ENCODE peak calls at places on chromosome 6, in eight cellular contexts. M is Peyer's patch, A is lung, U is mammary epithelial cell, C is GM23338, T is heart left ventricle, H is upper lobe of right lung, F is sigmoid colon. G is an unnamed sample. For H3K4me1, the result is how much of the 10 kb centered on the place peaks cover.

GRCh38 chr6:39026175-39026574 is 22.4 kb upstream of the GLP1R start:
- DNase-seq in M (no peak), A (no peak), U (no peak), C (no peak), T (no peak), H (no peak), F (no peak), G (no peak)

GRCh38 chr6:77292564-77293546 is 170.4 kb downstream of the HTR1B start:
- DNase-seq in M (no peak), A (no peak), U (peak), C (no peak), T (no peak), H (no peak), F (no peak), G (no peak)

GRCh38 chr6:4607026-4607704 is 169.0 kb upstream of the CDYL start:
- DNase-seq in M (no peak), A (no peak), U (peak), C (no peak), T (no peak), H (no peak), F (no peak), G (no peak)

GRCh38 chr6:139738801-139739490 is 364.5 kb upstream of the CITED2 start:
- DNase-seq in M (no peak), A (no peak), U (no peak), C (no peak), T (no peak), H (no peak), F (no peak), G (no peak)

GRCh38 chr6:89360415-89360999 is 8.0 kb upstream of the UBE2J1 start:
- DNase-seq in M (no peak), A (no peak), U (peak), C (no peak), T (no peak), H (no peak), F (no peak), G (no peak)

GRCh38 chr6:63813531-63813930 is 177.9 kb downstream of the PHF3 start:
- DNase-seq in M (no peak), A (no peak), U (no peak), C (no peak), T (no peak), H (no peak), F (no peak), G (peak)

GRCh38 chr6:7224726-7225125 is 88.3 kb downstream of the SSR1 start:
- DNase-seq in M (no peak), A (no peak), U (no peak), C (no peak), T (peak), H (no peak), F (no peak), G (no peak)

GRCh38 chr6:133241901-133242760 is 974 bp downstream of the EYA4 start:
- DNase-seq in M (no peak), A (no peak), U (peak), C (peak), T (peak), H (no peak), F (peak), G (peak)

GRCh38 chr6:41705996-41706835 is 29.2 kb downstream of the TFEB start:
- DNase-seq in M (peak), A (peak), U (peak), C (peak), T (peak), H (peak), F (peak), G (peak)

GRCh38 chr6:122308074-122308473 is 91.4 kb upstream of the HSF2 start:
- DNase-seq in M (no peak), A (no peak), U (no peak), C (no peak), T (no peak), H (no peak), F (no peak), G (no peak)

GRCh38 chr6:133754298-133754697 is 134.6 kb upstream of the TCF21 start:
- DNase-seq in M (no peak), A (no peak), U (no peak), C (no peak), T (no peak), H (no peak), F (no peak), G (no peak)

GRCh38 chr6:13413466-13413862 is 73.9 kb downstream of the GFOD1 start:
- DNase-seq in M (no peak), A (no peak), U (peak), C (no peak), T (peak), H (no peak), F (no peak), G (no peak)

GRCh38 chr6:117483645-117484016 is 1.2 kb downstream of the DCBLD1 start:
- DNase-seq in M (no peak), A (no peak), U (peak), C (peak), T (no peak), H (no peak), F (no peak), G (peak)

GRCh38 chr6:30912746-30913520 is 1.1 kb upstream of the VARS2 start:
- DNase-seq in M (no peak), A (no peak), U (no peak), C (no peak), T (no peak), H (no peak), F (no peak), G (no peak)

GRCh38 chr6:16723833-16724232 is 37.4 kb downstream of the ATXN1 start:
- DNase-seq in M (no peak), A (no peak), U (peak), C (peak), T (no peak), H (no peak), F (no peak), G (peak)

GRCh38 chr6:81894788-81895221 is 142.3 kb upstream of the TENT5A start:
- DNase-seq in M (no peak), A (no peak), U (no peak), C (no peak), T (peak), H (no peak), F (peak), G (no peak)

GRCh38 chr6:34917626-34918285 is 28.7 kb downstream of the ANKS1A start:
- DNase-seq in M (no peak), A (no peak), U (no peak), C (no peak), T (no peak), H (no peak), F (no peak), G (no peak)

GRCh38 chr6:116648161-116648560 is 20.4 kb downstream of the ZUP1 start:
- DNase-seq in M (no peak), A (no peak), U (no peak), C (no peak), T (no peak), H (no peak), F (no peak), G (no peak)

GRCh38 chr6:92559611-92560010 is 859.7 kb downstream of the EPHA7 start:
- DNase-seq in M (no peak), A (no peak), U (no peak), C (peak), T (no peak), H (no peak), F (no peak), G (no peak)

GRCh38 chr6:154154389-154154967 is 115.4 kb downstream of the OPRM1 start:
- DNase-seq in M (peak), A (peak), U (peak), C (peak), T (no peak), H (no peak), F (peak), G (peak)

GRCh38 chr6:56403663-56404200 is 156.4 kb upstream of the COL21A1 start:
- DNase-seq in M (no peak), A (no peak), U (no peak), C (no peak), T (no peak), H (no peak), F (no peak), G (no peak)

GRCh38 chr6:146902846-146903245 is 301.4 kb upstream of the STXBP5 start:
- DNase-seq in M (no peak), A (no peak), U (no peak), C (no peak), T (no peak), H (no peak), F (no peak), G (no peak)

GRCh38 chr6:136517002-136517401 is 33.2 kb downstream of the MAP7 start:
- DNase-seq in M (no peak), A (no peak), U (peak), C (no peak), T (no peak), H (no peak), F (no peak), G (no peak)

DNA sequence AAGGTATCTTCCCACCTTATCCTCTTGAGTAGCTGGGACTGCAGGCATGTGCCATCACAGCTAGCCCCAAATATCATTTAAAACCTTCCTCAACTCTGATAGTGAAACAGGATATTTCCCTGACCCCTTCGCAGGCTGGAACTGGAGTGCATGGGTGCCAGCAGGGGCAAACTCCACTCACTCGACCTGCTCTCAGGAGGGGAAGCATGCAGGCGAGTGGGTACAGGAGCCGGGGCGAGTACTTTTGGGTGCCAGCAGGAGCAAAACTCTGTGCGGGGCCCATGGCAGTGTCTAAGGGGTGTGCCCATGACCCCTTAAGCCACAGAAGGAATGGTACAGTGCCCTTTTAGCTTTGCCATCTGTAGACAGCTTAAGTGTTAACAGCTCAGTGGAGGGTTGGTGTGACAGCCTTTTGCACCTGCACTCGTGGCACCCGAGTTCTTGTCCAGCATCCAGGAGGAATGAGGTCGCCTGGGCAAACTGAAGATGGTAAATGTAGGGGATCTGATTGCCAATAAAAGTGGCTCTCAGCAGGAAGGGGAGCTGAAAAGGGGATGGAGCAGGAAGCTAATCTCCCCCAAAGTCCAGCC is 155.1 kb downstream of the CDK19 start:
- DNase-seq in M (no peak), A (no peak), U (no peak), C (no peak), T (no peak), H (no peak), F (no peak), G (no peak)
- H3K27ac ChIP-seq in M (no peak), A (no peak), U (no peak), C (no peak), T (no peak), H (no peak), F (no peak), G (no peak)

GRCh38 chr6:99348220-99348822 is 1.2 kb downstream of the FAXC start:
- DNase-seq in M (no peak), A (no peak), U (no peak), C (no peak), T (no peak), H (no peak), F (no peak), G (no peak)
- H3K4me3 ChIP-seq in M (no peak), A (no peak), U (no peak), C (peak), T (no peak), H (no peak), F (peak), G (peak)

GRCh38 chr6:20412674-20413073 is 11.0 kb downstream of the E2F3 start:
- DNase-seq in M (no peak), A (no peak), U (no peak), C (no peak), T (no peak), H (no peak), F (no peak), G (no peak)

GRCh38 chr6:20411953-20412352 is 10.3 kb downstream of the E2F3 start:
- DNase-seq in M (no peak), A (no peak), U (no peak), C (no peak), T (no peak), H (no peak), F (no peak), G (no peak)

GRCh38 chr6:20413826-20414225 is 12.1 kb downstream of the E2F3 start:
- DNase-seq in M (no peak), A (no peak), U (no peak), C (no peak), T (no peak), H (no peak), F (no peak), G (no peak)

GRCh38 chr6:20409427-20409971 is 7.8 kb downstream of the E2F3 start:
- DNase-seq in M (peak), A (no peak), U (no peak), C (no peak), T (no peak), H (no peak), F (no peak), G (no peak)

DNA sequence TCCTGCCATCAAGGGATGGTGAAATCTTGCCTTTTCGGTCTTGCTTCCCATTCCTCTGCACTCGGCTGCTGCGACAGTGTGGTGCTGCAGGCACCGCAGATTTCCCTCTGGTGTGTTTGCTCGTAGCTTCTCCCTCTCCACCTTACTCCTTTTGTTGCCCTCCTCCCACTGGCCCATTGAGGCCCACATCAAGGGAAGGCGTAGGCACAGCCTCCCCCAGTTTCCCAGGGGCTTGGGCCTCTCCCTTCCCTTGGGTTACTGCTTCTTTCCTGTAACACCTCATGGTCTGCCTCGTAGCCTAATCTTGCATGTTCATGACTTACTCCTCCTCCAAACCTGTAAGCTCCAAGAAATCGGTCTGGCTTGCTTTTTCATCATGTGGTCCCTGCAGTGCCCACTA is 9.9 kb downstream of the E2F3 start:
- DNase-seq in M (no peak), A (no peak), U (no peak), C (no peak), T (no peak), H (no peak), F (no peak), G (no peak)
- H3K4me1 ChIP-seq in M (under half), A (under half), U (under half), C (half or more), T (under half), H (under half), F (under half), G (under half)

GRCh38 chr6:74607934-74608333 is 597.9 kb downstream of the COL12A1 start:
- DNase-seq in M (no peak), A (no peak), U (no peak), C (peak), T (no peak), H (no peak), F (no peak), G (no peak)

GRCh38 chr6:74607468-74607867 is 598.4 kb downstream of the COL12A1 start:
- DNase-seq in M (no peak), A (no peak), U (no peak), C (no peak), T (no peak), H (no peak), F (no peak), G (no peak)

GRCh38 chr6:74604279-74604678 is 601.6 kb downstream of the COL12A1 start:
- DNase-seq in M (no peak), A (no peak), U (no peak), C (no peak), T (no peak), H (no peak), F (no peak), G (no peak)

GRCh38 chr6:74605942-74606341 is 599.9 kb downstream of the COL12A1 start:
- DNase-seq in M (no peak), A (no peak), U (no peak), C (no peak), T (no peak), H (no peak), F (no peak), G (no peak)

GRCh38 chr6:74606488-74607135 is 599.2 kb downstream of the COL12A1 start:
- DNase-seq in M (no peak), A (no peak), U (peak), C (peak), T (no peak), H (no peak), F (no peak), G (peak)
- H3K27ac ChIP-seq in M (no peak), A (no peak), U (no peak), C (no peak), T (peak), H (no peak), F (peak), G (no peak)

GRCh38 chr6:104954091-104954797 is 2.7 kb upstream of the LIN28B start:
- DNase-seq in M (no peak), A (no peak), U (no peak), C (peak), T (no peak), H (no peak), F (no peak), G (no peak)
- H3K4me3 ChIP-seq in M (no peak), A (no peak), U (no peak), C (peak), T (no peak), H (no peak), F (no peak), G (no peak)

GRCh38 chr6:109241199-109241598 is 141.1 kb downstream of the CD164 start:
- DNase-seq in M (no peak), A (no peak), U (peak), C (no peak), T (no peak), H (no peak), F (no peak), G (no peak)

GRCh38 chr6:109239918-109240321 is 142.3 kb downstream of the CD164 start:
- DNase-seq in M (no peak), A (no peak), U (no peak), C (no peak), T (peak), H (no peak), F (no peak), G (no peak)

GRCh38 chr6:109239192-109239917 is 142.9 kb downstream of the CD164 start:
- DNase-seq in M (no peak), A (no peak), U (no peak), C (no peak), T (no peak), H (no peak), F (no peak), G (no peak)

GRCh38 chr6:109242029-109242428 is 140.2 kb downstream of the CD164 start:
- DNase-seq in M (no peak), A (no peak), U (no peak), C (no peak), T (no peak), H (no peak), F (no peak), G (no peak)

GRCh38 chr6:109240370-109241084 is 141.7 kb downstream of the CD164 start:
- DNase-seq in M (no peak), A (no peak), U (no peak), C (no peak), T (no peak), H (no peak), F (no peak), G (no peak)
- H3K4me1 ChIP-seq in M (under half), A (under half), U (under half), C (under half), T (under half), H (under half), F (under half), G (under half)

GRCh38 chr6:15408758-15409157 is 162.9 kb downstream of the JARID2 start:
- DNase-seq in M (no peak), A (no peak), U (no peak), C (no peak), T (no peak), H (no peak), F (no peak), G (no peak)
- H3K27ac ChIP-seq in M (no peak), A (no peak), U (no peak), C (no peak), T (no peak), H (no peak), F (no peak), G (no peak)

G was measured in A673.